ENCODE peak calls at places on chromosomes 11 and 22, in seven cellular contexts. Z, R, E, B, X, Q and T are unnamed samples.

GRCh38 chr11:23973244-23973643 is 523.6 kb upstream of the LUZP2 start:
- DNase-seq in Z (no peak), R (no peak), E (no peak), B (no peak), X (no peak), Q (no peak), T (no peak)

GRCh38 chr11:69317401-69318092 is 23.6 kb downstream of the MYEOV start:
- DNase-seq in Z (no peak), R (no peak), E (no peak), B (no peak), X (no peak), Q (no peak), T (no peak)

GRCh38 chr11:107716884-107717532 is 5.2 kb upstream of the SLN start:
- DNase-seq in Z (no peak), R (no peak), E (no peak), B (no peak), X (no peak), Q (no peak), T (no peak)

GRCh38 chr11:14242198-14242597 is 116.8 kb downstream of the RRAS2 start:
- DNase-seq in Z (no peak), R (no peak), E (peak; percentile 51), B (no peak), X (no peak), Q (no peak), T (no peak)

GRCh38 chr11:76861490-76861953 is 804 bp downstream of the ACER3 start:
- DNase-seq in Z (no peak), R (no peak), E (no peak), B (no peak), X (no peak), Q (peak; percentile 33), T (no peak)

GRCh38 chr11:74532496-74533246 is 39.1 kb upstream of the LIPT2 start:
- DNase-seq in Z (no peak), R (no peak), E (no peak), B (no peak), X (no peak), Q (no peak), T (no peak)

GRCh38 chr11:126748097-126748756 is 252.3 kb downstream of the KIRREL3 start:
- DNase-seq in Z (no peak), R (no peak), E (no peak), B (no peak), X (no peak), Q (no peak), T (peak; percentile 62)

GRCh38 chr22:41863472-41863871 is 30.6 kb downstream of the SREBF2 start:
- DNase-seq in Z (no peak), R (no peak), E (no peak), B (no peak), X (no peak), Q (no peak), T (no peak)

GRCh38 chr22:20380486-20380885 is 13.5 kb upstream of the ZNF74 start:
- DNase-seq in Z (no peak), R (no peak), E (no peak), B (no peak), X (no peak), Q (no peak), T (no peak)

GRCh38 chr11:113188433-113188834 is 125.9 kb upstream of the TTC12 start:
- DNase-seq in Z (no peak), R (no peak), E (no peak), B (no peak), X (no peak), Q (peak; percentile 7), T (peak; percentile 86)

GRCh38 chr11:64566915-64567882 is 23.8 kb upstream of the SLC22A12 start:
- DNase-seq in Z (no peak), R (no peak), E (no peak), B (no peak), X (no peak), Q (no peak), T (no peak)

GRCh38 chr11:129260750-129261149 is 68.6 kb upstream of the ARHGAP32 start:
- DNase-seq in Z (no peak), R (no peak), E (no peak), B (no peak), X (no peak), Q (no peak), T (no peak)

GRCh38 chr22:36349726-36350125 is 38.0 kb downstream of the MYH9 start:
- DNase-seq in Z (no peak), R (no peak), E (no peak), B (no peak), X (no peak), Q (no peak), T (no peak)

GRCh38 chr11:32385998-32386397 is 49.3 kb downstream of the WT1 start:
- DNase-seq in Z (peak; percentile 31), R (peak; percentile 32), E (no peak), B (no peak), X (peak; percentile 14), Q (peak; percentile 32), T (peak; percentile 5)

GRCh38 chr11:59174664-59175033 is 2.7 kb downstream of the DTX4 start:
- DNase-seq in Z (no peak), R (no peak), E (no peak), B (no peak), X (no peak), Q (no peak), T (peak; percentile 11)

GRCh38 chr11:128934926-128935325 is 7.7 kb downstream of the TP53AIP1 start:
- DNase-seq in Z (no peak), R (no peak), E (no peak), B (no peak), X (no peak), Q (no peak), T (no peak)